ENCODE peak calls at places on chromosomes 6 and 20, in eight cellular contexts. I, Q, K, H, A, V, X and F are unnamed samples.
A peak's percentile ranks its signal among the peaks of the same experiment; 100 is the strongest.

GRCh38 chr6:150177260-150178246 is 34.7 kb downstream of the PPP1R14C start:
- DNase-seq in I (no peak), X (peak; percentile 21), A (no peak), Q (peak; percentile 52), K (no peak), V (no peak), H (no peak), F (no peak)

GRCh38 chr6:37516076-37516919 is 16.6 kb upstream of the CCDC167 start:
- DNase-seq in Q (no peak), I (no peak), V (no peak), X (no peak), K (peak; percentile 80), H (no peak), A (no peak), F (no peak)

GRCh38 chr20:3171391-3172125 is 1.8 kb downstream of the LZTS3 start:
- DNase-seq in V (no peak), I (no peak), A (no peak), K (no peak), Q (no peak), H (no peak), X (no peak), F (no peak)

GRCh38 chr20:35828434-35828833 is 56.6 kb downstream of the PHF20 start:
- DNase-seq in Q (peak; percentile 54), K (no peak), V (no peak), A (no peak), I (no peak), X (no peak), H (no peak), F (no peak)

GRCh38 chr6:108690326-108691000 is 129.7 kb downstream of the FOXO3 start:
- DNase-seq in A (no peak), Q (no peak), I (no peak), V (no peak), H (no peak), K (no peak), X (peak; percentile 52), F (no peak)

GRCh38 chr6:22612241-22612640 is 42.9 kb downstream of the HDGFL1 start:
- DNase-seq in I (no peak), X (peak; percentile 70), V (no peak), Q (no peak), A (no peak), H (no peak), K (no peak), F (no peak)

GRCh38 chr6:117513174-117513573 is 30.7 kb downstream of the DCBLD1 start:
- DNase-seq in H (no peak), A (no peak), X (peak; percentile 39), I (no peak), Q (no peak), V (no peak), K (no peak), F (no peak)

GRCh38 chr6:138007014-138007472 is 100.2 kb downstream of the PERP start:
- DNase-seq in X (peak; percentile 16), I (no peak), Q (no peak), V (no peak), H (peak; percentile 48), K (peak; percentile 1), A (peak; percentile 73), F (peak; percentile 36)

GRCh38 chr6:77034161-77034560 is 429.1 kb downstream of the HTR1B start:
- DNase-seq in I (peak; percentile 75), X (peak; percentile 84), Q (no peak), V (no peak), A (no peak), K (no peak), H (peak; percentile 62), F (no peak)

GRCh38 chr20:18048191-18048590 is 9.5 kb downstream of the OVOL2 start:
- DNase-seq in K (no peak), H (no peak), V (no peak), Q (no peak), X (no peak), A (no peak), I (no peak), F (no peak)

GRCh38 chr20:47272893-47273590 is 83.5 kb downstream of the ZMYND8 start:
- DNase-seq in H (peak; percentile 89), Q (peak; percentile 77), K (peak; percentile 68), I (peak; percentile 25), A (peak; percentile 66), X (peak; percentile 82), V (no peak), F (peak; percentile 57)

GRCh38 chr6:159899994-159900745 is 9.4 kb downstream of the MAS1 start:
- DNase-seq in I (no peak), H (peak; percentile 48), X (peak; percentile 43), Q (no peak), K (no peak), V (no peak), A (no peak), F (no peak)

GRCh38 chr6:152170702-152171667 is 363.5 kb downstream of the ESR1 start:
- DNase-seq in I (no peak), V (no peak), X (peak; percentile 81), H (no peak), A (no peak), Q (no peak), K (no peak), F (no peak)

GRCh38 chr6:116476021-116476678 is 15.0 kb downstream of the CALHM6 start:
- DNase-seq in X (no peak), V (no peak), K (no peak), Q (no peak), H (no peak), A (no peak), I (no peak), F (no peak)

GRCh38 chr20:64119301-64119680 is 11.9 kb upstream of the NPBWR2 start:
- DNase-seq in H (no peak), K (no peak), A (no peak), X (no peak), I (no peak), Q (no peak), V (no peak), F (no peak)

GRCh38 chr6:139112146-139112545 is 22.7 kb upstream of the HECA start:
- DNase-seq in A (no peak), H (no peak), V (no peak), K (no peak), I (no peak), X (no peak), Q (no peak), F (no peak)

GRCh38 chr6:9537381-9537780 is 877.5 kb downstream of the TFAP2A start:
- DNase-seq in X (peak; percentile 28), A (no peak), K (no peak), V (no peak), I (no peak), Q (no peak), H (peak; percentile 18), F (no peak)

GRCh38 chr6:113856571-113857564 is at the start of gene MARCKS:
- DNase-seq in I (peak; percentile 23), Q (peak; percentile 82), K (peak; percentile 88), X (peak; percentile 92), V (peak; percentile 58), H (peak; percentile 71), A (peak; percentile 80), F (peak; percentile 84)

GRCh38 chr6:140225587-140226438 is 851.4 kb upstream of the CITED2 start:
- DNase-seq in H (no peak), K (no peak), A (no peak), V (no peak), Q (no peak), X (peak; percentile 35), I (no peak), F (no peak)

GRCh38 chr20:16018881-16019280 is 554.4 kb downstream of the KIF16B start:
- DNase-seq in X (no peak), I (no peak), Q (no peak), V (no peak), K (no peak), A (no peak), H (no peak), F (no peak)

GRCh38 chr6:169559001-169559441 is 142.8 kb downstream of the WDR27 start:
- DNase-seq in V (no peak), X (no peak), I (no peak), K (no peak), Q (no peak), H (no peak), A (no peak), F (no peak)

GRCh38 chr6:91708534-91708933 is 1121.7 kb upstream of the MAP3K7 start:
- DNase-seq in X (no peak), V (no peak), A (no peak), H (no peak), I (no peak), K (no peak), Q (no peak), F (no peak)

GRCh38 chr6:14165091-14165490 is 47.5 kb downstream of the CD83 start:
- DNase-seq in K (no peak), X (peak; percentile 74), Q (no peak), H (no peak), V (no peak), I (no peak), A (no peak), F (no peak)

GRCh38 chr6:157962601-157963084 is 19.0 kb upstream of the SYNJ2 start:
- DNase-seq in A (no peak), H (peak; percentile 53), Q (no peak), K (no peak), V (no peak), I (no peak), X (peak; percentile 54), F (no peak)

GRCh38 chr6:47047479-47048411 is 5.6 kb upstream of the ADGRF1 start:
- DNase-seq in H (peak; percentile 70), Q (peak; percentile 56), I (peak; percentile 76), X (peak; percentile 81), V (no peak), A (peak; percentile 62), K (peak; percentile 60), F (peak; percentile 59)

GRCh38 chr6:34143884-34144580 is 1.9 kb downstream of the GRM4 start:
- DNase-seq in V (no peak), I (no peak), A (peak; percentile 78), X (no peak), K (no peak), H (peak; percentile 51), Q (no peak), F (no peak)

GRCh38 chr20:47888351-47888750 is 103.1 kb upstream of the SULF2 start:
- DNase-seq in X (no peak), V (no peak), K (no peak), Q (no peak), H (no peak), A (no peak), I (no peak), F (no peak)

GRCh38 chr6:139027620-139028182 is 844 bp upstream of the ABRACL start:
- DNase-seq in K (no peak), H (peak; percentile 69), I (no peak), V (no peak), Q (no peak), A (peak; percentile 45), X (peak; percentile 30), F (no peak)

GRCh38 chr6:14505391-14505790 is 387.8 kb downstream of the CD83 start:
- DNase-seq in A (no peak), K (no peak), Q (no peak), V (no peak), X (no peak), H (no peak), I (no peak), F (no peak)

GRCh38 chr6:169702640-169703246 is 817 bp downstream of the C6orf120 start:
- DNase-seq in V (no peak), I (no peak), A (peak; percentile 50), H (no peak), Q (no peak), K (no peak), X (peak; percentile 19), F (no peak)

GRCh38 chr6:135537782-135538301 is 40.3 kb upstream of the AHI1 start:
- DNase-seq in A (no peak), Q (no peak), V (no peak), X (peak; percentile 65), H (peak; percentile 7), K (no peak), I (peak; percentile 12), F (no peak)

GRCh38 chr20:56626367-56627121 is 2.6 kb upstream of the TFAP2C start:
- DNase-seq in K (no peak), X (no peak), V (no peak), Q (no peak), A (no peak), I (no peak), H (peak; percentile 60), F (peak; percentile 83)

GRCh38 chr20:41018153-41018552 is 10.5 kb upstream of the TOP1 start:
- DNase-seq in K (no peak), Q (no peak), H (no peak), V (no peak), A (no peak), X (no peak), I (no peak), F (no peak)

GRCh38 chr6:19736066-19736465 is 101.1 kb upstream of the ID4 start:
- DNase-seq in I (no peak), V (no peak), Q (no peak), X (no peak), A (no peak), K (no peak), H (no peak), F (no peak)